ENCODE peak calls at places on chromosomes 16 and 17, in five cellular contexts. U is cardiac fibroblast, F is body of pancreas, O is GM12865, G is left lung. P is an unnamed sample.

GRCh38 chr17:63517825-63518534 is 5.2 kb upstream of the KCNH6 start:
- DNase-seq in U (no peak), F (no peak), O (no peak), G (no peak), P (no peak)

GRCh38 chr17:77489898-77490265 is 349.1 kb downstream of the SEC14L1 start:
- DNase-seq in U (peak; percentile 29), F (peak; percentile 48), O (no peak), G (peak; percentile 71), P (no peak)

GRCh38 chr16:58001781-58002410 is 689 bp downstream of the USB1 start:
- DNase-seq in U (no peak), F (no peak), O (no peak), G (no peak), P (no peak)

GRCh38 chr16:67415872-67416793 is at the start of gene ZDHHC1:
- DNase-seq in U (peak; percentile 64), F (peak; percentile 76), O (peak; percentile 49), G (peak; percentile 93), P (no peak)

GRCh38 chr17:72774251-72774650 is 318.2 kb downstream of the SLC39A11 start:
- DNase-seq in U (no peak), F (no peak), O (no peak), G (no peak), P (no peak)

GRCh38 chr16:70662991-70663523 is 16.7 kb downstream of the IL34 start:
- DNase-seq in U (no peak), F (no peak), O (no peak), G (peak; percentile 53), P (no peak)

GRCh38 chr17:7405882-7406825 is 1.5 kb upstream of the NLGN2 start:
- DNase-seq in U (no peak), F (no peak), O (no peak), G (no peak), P (no peak)

GRCh38 chr17:50495918-50496317 is 12.3 kb upstream of the MYCBPAP start:
- DNase-seq in U (peak; percentile 52), F (no peak), O (no peak), G (no peak), P (no peak)

GRCh38 chr17:1091190-1091534 is 88.6 kb downstream of the ABR start:
- DNase-seq in U (no peak), F (no peak), O (no peak), G (no peak), P (no peak)

GRCh38 chr17:51818777-51819176 is 339.7 kb downstream of the CA10 start:
- DNase-seq in U (no peak), F (no peak), O (no peak), G (no peak), P (no peak)

GRCh38 chr16:987846-988245 is 6.3 kb downstream of the SOX8 start:
- DNase-seq in U (no peak), F (no peak), O (no peak), G (no peak), P (no peak)

GRCh38 chr17:5809580-5810188 is 225.4 kb upstream of the NLRP1 start:
- DNase-seq in U (peak; percentile 1), F (no peak), O (no peak), G (no peak), P (no peak)

GRCh38 chr17:3256575-3256974 is 41.6 kb downstream of the OR3A1 start:
- DNase-seq in U (no peak), F (no peak), O (no peak), G (no peak), P (no peak)

GRCh38 chr16:65195998-65196397 is 74.1 kb upstream of the CDH11 start:
- DNase-seq in U (peak; percentile 35), F (no peak), O (no peak), G (no peak), P (no peak)

GRCh38 chr17:76752006-76752405 is 14.1 kb downstream of the MFSD11 start:
- DNase-seq in U (no peak), F (no peak), O (no peak), G (no peak), P (no peak)

GRCh38 chr17:35907691-35908090 is 22.9 kb downstream of the RDM1 start:
- DNase-seq in U (peak; percentile 52), F (no peak), O (no peak), G (no peak), P (no peak)

GRCh38 chr16:11052080-11052808 is 107.9 kb downstream of the CLEC16A start:
- DNase-seq in U (no peak), F (no peak), O (peak; percentile 92), G (no peak), P (no peak)

GRCh38 chr16:53915452-53916160 is 211.7 kb downstream of the FTO start:
- DNase-seq in U (no peak), F (no peak), O (no peak), G (no peak), P (no peak)

GRCh38 chr17:72349508-72350472 is 229.0 kb downstream of the SOX9 start:
- DNase-seq in U (no peak), F (peak; percentile 26), O (no peak), G (no peak), P (no peak)

GRCh38 chr17:4956493-4957061 is 5.7 kb downstream of the ENO3 start:
- DNase-seq in U (no peak), F (peak; percentile 39), O (peak; percentile 61), G (peak; percentile 85), P (no peak)

GRCh38 chr17:73867056-73867455 is 222.8 kb upstream of the SDK2 start:
- DNase-seq in U (no peak), F (no peak), O (no peak), G (no peak), P (no peak)

GRCh38 chr17:29289852-29290251 is 4.1 kb downstream of the NUFIP2 start:
- DNase-seq in U (no peak), F (no peak), O (no peak), G (no peak), P (no peak)

GRCh38 chr17:40818733-40819527 is 3.5 kb downstream of the KRT10 start:
- DNase-seq in U (peak; percentile 83), F (peak; percentile 78), O (peak; percentile 92), G (peak; percentile 92), P (peak; percentile 30)

GRCh38 chr16:1706386-1707192 is 594 bp downstream of the MAPK8IP3 start:
- DNase-seq in U (peak; percentile 33), F (no peak), O (peak; percentile 60), G (no peak), P (no peak)

DNA sequence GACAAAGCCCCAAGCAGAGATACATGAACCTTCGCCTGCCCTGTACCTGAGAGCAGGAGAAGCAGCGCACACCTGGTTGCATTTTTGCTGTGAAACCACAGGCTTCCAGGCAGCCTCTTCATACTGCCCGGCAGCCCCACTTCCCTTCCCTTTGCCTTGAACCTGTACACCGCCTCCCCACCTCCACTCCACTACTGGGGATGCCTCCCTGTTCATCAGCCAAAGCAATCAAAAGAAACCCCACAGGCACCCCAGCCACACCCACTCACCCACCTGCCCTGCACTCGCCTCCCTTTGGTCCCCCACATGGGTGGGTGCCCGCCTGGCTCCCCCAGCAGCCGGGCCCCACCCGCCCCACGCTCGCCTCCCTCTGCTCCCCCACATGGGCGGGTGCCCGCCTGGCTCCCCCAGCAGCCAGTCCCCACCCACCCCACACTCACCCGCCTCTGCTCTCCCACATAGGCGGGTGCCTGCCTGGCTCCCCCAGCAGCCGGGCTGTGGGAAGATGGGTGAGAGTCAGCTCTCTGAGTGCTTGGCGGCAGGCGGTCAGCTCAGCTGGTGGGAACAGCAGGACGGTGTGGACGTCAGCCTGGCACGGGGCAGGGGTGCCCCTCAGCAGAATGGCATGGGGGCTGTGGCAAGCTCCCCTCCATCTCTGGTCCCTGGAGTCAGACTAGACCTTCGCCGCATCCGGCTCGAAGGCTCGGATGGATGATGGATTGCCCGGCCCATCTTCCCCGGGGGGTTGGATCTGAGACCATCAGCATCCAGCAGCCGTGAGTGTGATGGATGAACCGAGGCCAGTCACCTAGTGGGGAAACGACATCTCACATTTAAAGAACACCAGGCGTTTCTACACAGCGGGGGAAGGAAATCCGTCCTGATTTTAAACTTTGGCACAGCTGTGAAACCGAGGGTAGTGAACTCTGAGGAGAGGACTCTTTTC is 135.6 kb downstream of the BANP start:
- DNase-seq in U (no peak), F (no peak), O (no peak), G (peak; percentile 67), P (no peak)
- TF ChIP-seq CTCF in U (no peak), F (no peak), O (no peak), G (no peak), P (no peak)

GRCh38 chr16:85441189-85441889 is 171.8 kb upstream of the GSE1 start:
- DNase-seq in U (no peak), F (no peak), O (peak; percentile 36), G (no peak), P (no peak)
- TF ChIP-seq CTCF in U (no peak), F (no peak), O (no peak), G (no peak), P (no peak)

GRCh38 chr17:33519692-33520091 is 226.6 kb upstream of the ASIC2 start:
- DNase-seq in U (no peak), F (no peak), O (no peak), G (no peak), P (no peak)

GRCh38 chr17:33520404-33521032 is 227.4 kb upstream of the ASIC2 start:
- DNase-seq in U (peak; percentile 12), F (peak; percentile 30), O (peak; percentile 47), G (no peak), P (no peak)

GRCh38 chr17:33523577-33523981 is 230.5 kb upstream of the ASIC2 start:
- DNase-seq in U (peak; percentile 46), F (no peak), O (peak; percentile 66), G (no peak), P (no peak)

GRCh38 chr17:33522623-33523022 is 229.5 kb upstream of the ASIC2 start:
- DNase-seq in U (no peak), F (no peak), O (no peak), G (no peak), P (no peak)

GRCh38 chr17:33521784-33522183 is 228.7 kb upstream of the ASIC2 start:
- DNase-seq in U (no peak), F (no peak), O (peak; percentile 5), G (no peak), P (no peak)
- TF ChIP-seq CTCF in U (peak; percentile 13), F (no peak), O (peak; percentile 32), G (peak; percentile 22), P (no peak)

GRCh38 chr17:34728771-34729310 is 149.5 kb downstream of the TMEM132E start:
- DNase-seq in U (no peak), F (no peak), O (no peak), G (no peak), P (no peak)

GRCh38 chr17:34725008-34725407 is 145.6 kb downstream of the TMEM132E start:
- DNase-seq in U (no peak), F (no peak), O (no peak), G (no peak), P (no peak)

GRCh38 chr17:34726536-34727384 is 147.4 kb downstream of the TMEM132E start:
- DNase-seq in U (no peak), F (no peak), O (no peak), G (no peak), P (no peak)

GRCh38 chr17:34725740-34726139 is 146.4 kb downstream of the TMEM132E start:
- DNase-seq in U (no peak), F (no peak), O (no peak), G (no peak), P (no peak)

GRCh38 chr17:34727601-34728000 is 148.2 kb downstream of the TMEM132E start:
- DNase-seq in U (no peak), F (no peak), O (no peak), G (no peak), P (no peak)
- TF ChIP-seq CTCF in U (no peak), F (no peak), O (no peak), G (no peak), P (no peak)

P was measured in AG04450.